ENCODE peak calls at places on chromosomes 6 and 20, in ten cellular contexts. One of them, this sample, is unnamed.

GRCh38 chr20:10454135-10454750 is 19.1 kb downstream of the SLX4IP start:
- DNase-seq in activated T-helper 1 cell treated with Interleukin-2 at 50 U/mL for 16 hours: no peak
- DNase-seq in NCI-H1092: no peak
- DNase-seq in cardiac septum: no peak
- DNase-seq in NCI-H526: no peak
- DNase-seq in amniotic stem cell: no peak
- DNase-seq in naive thymus-derived CD8-positive, alpha-beta T cell: no peak
- DNase-seq in nucleus accumbens: no peak
- DNase-seq in caudate nucleus: no peak
- DNase-seq in mucosa of gallbladder: no peak
- DNase-seq in this sample: no peak

GRCh38 chr6:56375806-56376205 is 128.4 kb upstream of the COL21A1 start:
- DNase-seq in mucosa of gallbladder: no peak
- DNase-seq in cardiac septum: no peak
- DNase-seq in nucleus accumbens: no peak
- DNase-seq in caudate nucleus: no peak
- DNase-seq in NCI-H526: no peak
- DNase-seq in NCI-H1092: no peak
- DNase-seq in naive thymus-derived CD8-positive, alpha-beta T cell: no peak
- DNase-seq in amniotic stem cell: no peak
- DNase-seq in activated T-helper 1 cell treated with Interleukin-2 at 50 U/mL for 16 hours: no peak
- DNase-seq in this sample: no peak

GRCh38 chr6:149397384-149397783 is 2.7 kb upstream of the SUMO4 start:
- DNase-seq in nucleus accumbens: no peak
- DNase-seq in cardiac septum: no peak
- DNase-seq in amniotic stem cell: no peak
- DNase-seq in NCI-H1092: no peak
- DNase-seq in activated T-helper 1 cell treated with Interleukin-2 at 50 U/mL for 16 hours: no peak
- DNase-seq in caudate nucleus: no peak
- DNase-seq in NCI-H526: no peak
- DNase-seq in naive thymus-derived CD8-positive, alpha-beta T cell: no peak
- DNase-seq in mucosa of gallbladder: no peak
- DNase-seq in this sample: no peak

GRCh38 chr6:137661601-137662000 is 167.4 kb upstream of the OLIG3 start:
- DNase-seq in cardiac septum: no peak
- DNase-seq in mucosa of gallbladder: no peak
- DNase-seq in nucleus accumbens: no peak
- DNase-seq in activated T-helper 1 cell treated with Interleukin-2 at 50 U/mL for 16 hours: peak; percentile 3
- DNase-seq in caudate nucleus: no peak
- DNase-seq in naive thymus-derived CD8-positive, alpha-beta T cell: no peak
- DNase-seq in NCI-H1092: no peak
- DNase-seq in amniotic stem cell: no peak
- DNase-seq in NCI-H526: no peak
- DNase-seq in this sample: no peak

GRCh38 chr6:43702522-43703440 is 15.2 kb upstream of the MRPS18A start:
- DNase-seq in naive thymus-derived CD8-positive, alpha-beta T cell: no peak
- DNase-seq in caudate nucleus: no peak
- DNase-seq in NCI-H1092: peak; percentile 60
- DNase-seq in nucleus accumbens: no peak
- DNase-seq in cardiac septum: peak; percentile 94
- DNase-seq in mucosa of gallbladder: peak; percentile 88
- DNase-seq in NCI-H526: peak; percentile 89
- DNase-seq in amniotic stem cell: peak; percentile 64
- DNase-seq in activated T-helper 1 cell treated with Interleukin-2 at 50 U/mL for 16 hours: no peak
- DNase-seq in this sample: peak; percentile 47

GRCh38 chr20:42260216-42260615 is 642.0 kb upstream of the CHD6 start:
- DNase-seq in NCI-H526: no peak
- DNase-seq in caudate nucleus: no peak
- DNase-seq in nucleus accumbens: no peak
- DNase-seq in amniotic stem cell: no peak
- DNase-seq in cardiac septum: no peak
- DNase-seq in naive thymus-derived CD8-positive, alpha-beta T cell: no peak
- DNase-seq in mucosa of gallbladder: no peak
- DNase-seq in NCI-H1092: no peak
- DNase-seq in activated T-helper 1 cell treated with Interleukin-2 at 50 U/mL for 16 hours: no peak
- DNase-seq in this sample: no peak

GRCh38 chr20:12829121-12829520 is 179.7 kb upstream of the SPTLC3 start:
- DNase-seq in cardiac septum: no peak
- DNase-seq in nucleus accumbens: no peak
- DNase-seq in naive thymus-derived CD8-positive, alpha-beta T cell: no peak
- DNase-seq in caudate nucleus: no peak
- DNase-seq in mucosa of gallbladder: no peak
- DNase-seq in activated T-helper 1 cell treated with Interleukin-2 at 50 U/mL for 16 hours: no peak
- DNase-seq in amniotic stem cell: no peak
- DNase-seq in NCI-H526: no peak
- DNase-seq in NCI-H1092: no peak
- DNase-seq in this sample: no peak

GRCh38 chr20:61515922-61516321 is 263.9 kb downstream of the CDH4 start:
- DNase-seq in NCI-H526: no peak
- DNase-seq in amniotic stem cell: no peak
- DNase-seq in NCI-H1092: no peak
- DNase-seq in mucosa of gallbladder: no peak
- DNase-seq in naive thymus-derived CD8-positive, alpha-beta T cell: no peak
- DNase-seq in activated T-helper 1 cell treated with Interleukin-2 at 50 U/mL for 16 hours: no peak
- DNase-seq in caudate nucleus: no peak
- DNase-seq in nucleus accumbens: no peak
- DNase-seq in cardiac septum: no peak
- DNase-seq in this sample: no peak

GRCh38 chr6:41964201-41964887 is 22.7 kb upstream of the CCND3 start:
- DNase-seq in activated T-helper 1 cell treated with Interleukin-2 at 50 U/mL for 16 hours: no peak
- DNase-seq in NCI-H526: no peak
- DNase-seq in nucleus accumbens: no peak
- DNase-seq in amniotic stem cell: no peak
- DNase-seq in caudate nucleus: no peak
- DNase-seq in NCI-H1092: no peak
- DNase-seq in cardiac septum: no peak
- DNase-seq in naive thymus-derived CD8-positive, alpha-beta T cell: no peak
- DNase-seq in mucosa of gallbladder: no peak
- DNase-seq in this sample: no peak

GRCh38 chr6:23505021-23505420 is 621.0 kb upstream of the NRSN1 start:
- DNase-seq in cardiac septum: no peak
- DNase-seq in caudate nucleus: no peak
- DNase-seq in NCI-H1092: no peak
- DNase-seq in amniotic stem cell: peak; percentile 51
- DNase-seq in naive thymus-derived CD8-positive, alpha-beta T cell: no peak
- DNase-seq in nucleus accumbens: no peak
- DNase-seq in activated T-helper 1 cell treated with Interleukin-2 at 50 U/mL for 16 hours: no peak
- DNase-seq in mucosa of gallbladder: no peak
- DNase-seq in NCI-H526: no peak
- DNase-seq in this sample: no peak

GRCh38 chr6:150139533-150139932 is 3.3 kb upstream of the PPP1R14C start:
- DNase-seq in NCI-H526: no peak
- DNase-seq in mucosa of gallbladder: no peak
- DNase-seq in naive thymus-derived CD8-positive, alpha-beta T cell: no peak
- DNase-seq in caudate nucleus: no peak
- DNase-seq in NCI-H1092: no peak
- DNase-seq in nucleus accumbens: no peak
- DNase-seq in amniotic stem cell: no peak
- DNase-seq in cardiac septum: no peak
- DNase-seq in activated T-helper 1 cell treated with Interleukin-2 at 50 U/mL for 16 hours: no peak
- DNase-seq in this sample: no peak

GRCh38 chr6:157021267-157022021 is 244.3 kb downstream of the ARID1B start:
- DNase-seq in cardiac septum: peak; percentile 96
- DNase-seq in nucleus accumbens: peak; percentile 81
- DNase-seq in mucosa of gallbladder: peak; percentile 93
- DNase-seq in caudate nucleus: peak; percentile 75
- DNase-seq in naive thymus-derived CD8-positive, alpha-beta T cell: peak; percentile 84
- DNase-seq in NCI-H1092: peak; percentile 66
- DNase-seq in activated T-helper 1 cell treated with Interleukin-2 at 50 U/mL for 16 hours: peak; percentile 83
- DNase-seq in amniotic stem cell: peak; percentile 88
- DNase-seq in NCI-H526: peak; percentile 62
- DNase-seq in this sample: peak; percentile 92

GRCh38 chr6:17457956-17458355 is 64.6 kb downstream of the CAP2 start:
- DNase-seq in caudate nucleus: no peak
- DNase-seq in cardiac septum: no peak
- DNase-seq in activated T-helper 1 cell treated with Interleukin-2 at 50 U/mL for 16 hours: no peak
- DNase-seq in NCI-H526: no peak
- DNase-seq in nucleus accumbens: no peak
- DNase-seq in amniotic stem cell: no peak
- DNase-seq in naive thymus-derived CD8-positive, alpha-beta T cell: no peak
- DNase-seq in NCI-H1092: no peak
- DNase-seq in mucosa of gallbladder: no peak
- DNase-seq in this sample: no peak

GRCh38 chr6:56172144-56172543 is 75.2 kb downstream of the COL21A1 start:
- DNase-seq in amniotic stem cell: no peak
- DNase-seq in mucosa of gallbladder: no peak
- DNase-seq in NCI-H1092: no peak
- DNase-seq in caudate nucleus: no peak
- DNase-seq in cardiac septum: no peak
- DNase-seq in naive thymus-derived CD8-positive, alpha-beta T cell: no peak
- DNase-seq in nucleus accumbens: no peak
- DNase-seq in activated T-helper 1 cell treated with Interleukin-2 at 50 U/mL for 16 hours: no peak
- DNase-seq in NCI-H526: no peak
- DNase-seq in this sample: no peak

GRCh38 chr6:85552652-85553051 is 41.0 kb downstream of the SNX14 start:
- DNase-seq in naive thymus-derived CD8-positive, alpha-beta T cell: no peak
- DNase-seq in mucosa of gallbladder: no peak
- DNase-seq in amniotic stem cell: no peak
- DNase-seq in activated T-helper 1 cell treated with Interleukin-2 at 50 U/mL for 16 hours: no peak
- DNase-seq in NCI-H526: no peak
- DNase-seq in caudate nucleus: no peak
- DNase-seq in cardiac septum: no peak
- DNase-seq in nucleus accumbens: no peak
- DNase-seq in NCI-H1092: no peak
- DNase-seq in this sample: no peak

GRCh38 chr6:157989541-157990289 is 8.1 kb downstream of the SYNJ2 start:
- DNase-seq in NCI-H1092: peak; percentile 73
- DNase-seq in activated T-helper 1 cell treated with Interleukin-2 at 50 U/mL for 16 hours: no peak
- DNase-seq in nucleus accumbens: peak; percentile 31
- DNase-seq in NCI-H526: peak; percentile 57
- DNase-seq in amniotic stem cell: no peak
- DNase-seq in naive thymus-derived CD8-positive, alpha-beta T cell: no peak
- DNase-seq in mucosa of gallbladder: peak; percentile 71
- DNase-seq in cardiac septum: peak; percentile 89
- DNase-seq in caudate nucleus: peak; percentile 62
- DNase-seq in this sample: no peak

GRCh38 chr20:62516345-62516744 is 40.5 kb upstream of the GATA5 start:
- DNase-seq in amniotic stem cell: no peak
- DNase-seq in activated T-helper 1 cell treated with Interleukin-2 at 50 U/mL for 16 hours: no peak
- DNase-seq in caudate nucleus: no peak
- DNase-seq in mucosa of gallbladder: no peak
- DNase-seq in NCI-H526: no peak
- DNase-seq in naive thymus-derived CD8-positive, alpha-beta T cell: no peak
- DNase-seq in NCI-H1092: no peak
- DNase-seq in nucleus accumbens: no peak
- DNase-seq in cardiac septum: no peak
- DNase-seq in this sample: no peak

GRCh38 chr20:49906101-49906604 is 9.2 kb downstream of the SPATA2 start:
- DNase-seq in amniotic stem cell: no peak
- DNase-seq in mucosa of gallbladder: no peak
- DNase-seq in nucleus accumbens: no peak
- DNase-seq in NCI-H1092: no peak
- DNase-seq in cardiac septum: no peak
- DNase-seq in activated T-helper 1 cell treated with Interleukin-2 at 50 U/mL for 16 hours: no peak
- DNase-seq in NCI-H526: no peak
- DNase-seq in caudate nucleus: no peak
- DNase-seq in naive thymus-derived CD8-positive, alpha-beta T cell: no peak
- DNase-seq in this sample: no peak